ENCODE peak calls at places on chromosomes 16 and 17, in ten cellular contexts. One of them, this sample, is unnamed.

GRCh38 chr17:48541036-48541573 is 3.8 kb downstream of the HOXB2 start:
- DNase-seq in nephron progenitor cell: no peak
- DNase-seq in mucosa of descending colon: no peak
- DNase-seq in GM12878: no peak
- DNase-seq in NCI-H2081: no peak
- DNase-seq in stimulated activated CD8-positive, alpha-beta memory T cell treated with anti-CD3 and anti-CD28 coated beads, Interleukin-4, amount 100 ng/mL, for 1 hour: no peak
- DNase-seq in dermis microvascular lymphatic vessel endothelial cell: no peak
- DNase-seq in GM04503: no peak
- DNase-seq in stomach: no peak
- DNase-seq in GM23338: peak
- DNase-seq in this sample: peak

GRCh38 chr17:80122026-80122575 is 20.7 kb downstream of the GAA start:
- DNase-seq in nephron progenitor cell: no peak
- DNase-seq in mucosa of descending colon: no peak
- DNase-seq in GM12878: no peak
- DNase-seq in NCI-H2081: no peak
- DNase-seq in stimulated activated CD8-positive, alpha-beta memory T cell treated with anti-CD3 and anti-CD28 coated beads, Interleukin-4, amount 100 ng/mL, for 1 hour: no peak
- DNase-seq in dermis microvascular lymphatic vessel endothelial cell: no peak
- DNase-seq in GM04503: no peak
- DNase-seq in stomach: peak
- DNase-seq in GM23338: no peak
- DNase-seq in this sample: no peak

GRCh38 chr17:4623249-4623648 is 18.2 kb downstream of the ALOX15 start:
- DNase-seq in nephron progenitor cell: no peak
- DNase-seq in mucosa of descending colon: no peak
- DNase-seq in GM12878: no peak
- DNase-seq in NCI-H2081: no peak
- DNase-seq in stimulated activated CD8-positive, alpha-beta memory T cell treated with anti-CD3 and anti-CD28 coated beads, Interleukin-4, amount 100 ng/mL, for 1 hour: no peak
- DNase-seq in dermis microvascular lymphatic vessel endothelial cell: no peak
- DNase-seq in GM04503: no peak
- DNase-seq in stomach: no peak
- DNase-seq in GM23338: no peak
- DNase-seq in this sample: no peak

GRCh38 chr17:82479602-82480001 is 21.1 kb downstream of the NARF start:
- DNase-seq in nephron progenitor cell: no peak
- DNase-seq in mucosa of descending colon: no peak
- DNase-seq in GM12878: no peak
- DNase-seq in NCI-H2081: no peak
- DNase-seq in stimulated activated CD8-positive, alpha-beta memory T cell treated with anti-CD3 and anti-CD28 coated beads, Interleukin-4, amount 100 ng/mL, for 1 hour: no peak
- DNase-seq in dermis microvascular lymphatic vessel endothelial cell: no peak
- DNase-seq in GM04503: no peak
- DNase-seq in stomach: no peak
- DNase-seq in GM23338: no peak
- DNase-seq in this sample: no peak

GRCh38 chr17:63844293-63844672 is 1.8 kb upstream of the SMARCD2 start:
- DNase-seq in nephron progenitor cell: no peak
- DNase-seq in mucosa of descending colon: no peak
- DNase-seq in GM12878: no peak
- DNase-seq in NCI-H2081: no peak
- DNase-seq in stimulated activated CD8-positive, alpha-beta memory T cell treated with anti-CD3 and anti-CD28 coated beads, Interleukin-4, amount 100 ng/mL, for 1 hour: no peak
- DNase-seq in dermis microvascular lymphatic vessel endothelial cell: no peak
- DNase-seq in GM04503: no peak
- DNase-seq in stomach: no peak
- DNase-seq in GM23338: no peak
- DNase-seq in this sample: no peak

GRCh38 chr16:81921873-81922584 is 89.2 kb downstream of the SDR42E1 start:
- DNase-seq in nephron progenitor cell: no peak
- DNase-seq in mucosa of descending colon: no peak
- DNase-seq in GM12878: no peak
- DNase-seq in NCI-H2081: no peak
- DNase-seq in stimulated activated CD8-positive, alpha-beta memory T cell treated with anti-CD3 and anti-CD28 coated beads, Interleukin-4, amount 100 ng/mL, for 1 hour: no peak
- DNase-seq in dermis microvascular lymphatic vessel endothelial cell: no peak
- DNase-seq in GM04503: no peak
- DNase-seq in stomach: no peak
- DNase-seq in GM23338: no peak
- DNase-seq in this sample: no peak

GRCh38 chr17:66351053-66351452 is 48.6 kb downstream of the PRKCA start:
- DNase-seq in nephron progenitor cell: no peak
- DNase-seq in mucosa of descending colon: peak
- DNase-seq in GM12878: no peak
- DNase-seq in NCI-H2081: no peak
- DNase-seq in stimulated activated CD8-positive, alpha-beta memory T cell treated with anti-CD3 and anti-CD28 coated beads, Interleukin-4, amount 100 ng/mL, for 1 hour: no peak
- DNase-seq in dermis microvascular lymphatic vessel endothelial cell: peak
- DNase-seq in GM04503: no peak
- DNase-seq in stomach: peak
- DNase-seq in GM23338: no peak
- DNase-seq in this sample: no peak

GRCh38 chr17:40433551-40434384 is 9.5 kb upstream of the IGFBP4 start:
- DNase-seq in nephron progenitor cell: peak
- DNase-seq in mucosa of descending colon: no peak
- DNase-seq in GM12878: no peak
- DNase-seq in NCI-H2081: no peak
- DNase-seq in stimulated activated CD8-positive, alpha-beta memory T cell treated with anti-CD3 and anti-CD28 coated beads, Interleukin-4, amount 100 ng/mL, for 1 hour: no peak
- DNase-seq in dermis microvascular lymphatic vessel endothelial cell: no peak
- DNase-seq in GM04503: no peak
- DNase-seq in stomach: no peak
- DNase-seq in GM23338: peak
- DNase-seq in this sample: peak

GRCh38 chr17:11948791-11949190 is 48.5 kb downstream of the ZNF18 start:
- DNase-seq in nephron progenitor cell: no peak
- DNase-seq in mucosa of descending colon: no peak
- DNase-seq in GM12878: no peak
- DNase-seq in NCI-H2081: no peak
- DNase-seq in stimulated activated CD8-positive, alpha-beta memory T cell treated with anti-CD3 and anti-CD28 coated beads, Interleukin-4, amount 100 ng/mL, for 1 hour: no peak
- DNase-seq in dermis microvascular lymphatic vessel endothelial cell: no peak
- DNase-seq in GM04503: peak
- DNase-seq in stomach: no peak
- DNase-seq in GM23338: no peak
- DNase-seq in this sample: no peak

GRCh38 chr17:76957600-76958464 is 89.6 kb downstream of the MGAT5B start:
- DNase-seq in nephron progenitor cell: no peak
- DNase-seq in mucosa of descending colon: no peak
- DNase-seq in GM12878: no peak
- DNase-seq in NCI-H2081: no peak
- DNase-seq in stimulated activated CD8-positive, alpha-beta memory T cell treated with anti-CD3 and anti-CD28 coated beads, Interleukin-4, amount 100 ng/mL, for 1 hour: no peak
- DNase-seq in dermis microvascular lymphatic vessel endothelial cell: no peak
- DNase-seq in GM04503: no peak
- DNase-seq in stomach: no peak
- DNase-seq in GM23338: peak
- DNase-seq in this sample: no peak

GRCh38 chr16:10929853-10930754 is 12.2 kb downstream of the DEXI start:
- DNase-seq in nephron progenitor cell: no peak
- DNase-seq in mucosa of descending colon: no peak
- DNase-seq in GM12878: no peak
- DNase-seq in NCI-H2081: no peak
- DNase-seq in stimulated activated CD8-positive, alpha-beta memory T cell treated with anti-CD3 and anti-CD28 coated beads, Interleukin-4, amount 100 ng/mL, for 1 hour: no peak
- DNase-seq in dermis microvascular lymphatic vessel endothelial cell: no peak
- DNase-seq in GM04503: no peak
- DNase-seq in stomach: no peak
- DNase-seq in GM23338: no peak
- DNase-seq in this sample: no peak

GRCh38 chr17:78883090-78883532 is 19.9 kb downstream of the CEP295NL start:
- DNase-seq in nephron progenitor cell: no peak
- DNase-seq in mucosa of descending colon: no peak
- DNase-seq in GM12878: no peak
- DNase-seq in NCI-H2081: no peak
- DNase-seq in stimulated activated CD8-positive, alpha-beta memory T cell treated with anti-CD3 and anti-CD28 coated beads, Interleukin-4, amount 100 ng/mL, for 1 hour: no peak
- DNase-seq in dermis microvascular lymphatic vessel endothelial cell: peak
- DNase-seq in GM04503: peak
- DNase-seq in stomach: peak
- DNase-seq in GM23338: no peak
- DNase-seq in this sample: no peak

GRCh38 chr17:83192161-83192788 is 112.9 kb downstream of the METRNL start:
- DNase-seq in nephron progenitor cell: peak
- DNase-seq in mucosa of descending colon: no peak
- DNase-seq in GM12878: no peak
- DNase-seq in NCI-H2081: no peak
- DNase-seq in stimulated activated CD8-positive, alpha-beta memory T cell treated with anti-CD3 and anti-CD28 coated beads, Interleukin-4, amount 100 ng/mL, for 1 hour: no peak
- DNase-seq in dermis microvascular lymphatic vessel endothelial cell: no peak
- DNase-seq in GM04503: peak
- DNase-seq in stomach: no peak
- DNase-seq in GM23338: no peak
- DNase-seq in this sample: no peak

GRCh38 chr17:44267818-44268490 is at the start of gene SLC4A1:
- DNase-seq in nephron progenitor cell: no peak
- DNase-seq in mucosa of descending colon: no peak
- DNase-seq in GM12878: no peak
- DNase-seq in NCI-H2081: no peak
- DNase-seq in stimulated activated CD8-positive, alpha-beta memory T cell treated with anti-CD3 and anti-CD28 coated beads, Interleukin-4, amount 100 ng/mL, for 1 hour: no peak
- DNase-seq in dermis microvascular lymphatic vessel endothelial cell: no peak
- DNase-seq in GM04503: no peak
- DNase-seq in stomach: no peak
- DNase-seq in GM23338: no peak
- DNase-seq in this sample: no peak

GRCh38 chr16:3771513-3771912 is 54.2 kb upstream of the TRAP1 start:
- DNase-seq in nephron progenitor cell: no peak
- DNase-seq in mucosa of descending colon: no peak
- DNase-seq in GM12878: no peak
- DNase-seq in NCI-H2081: no peak
- DNase-seq in stimulated activated CD8-positive, alpha-beta memory T cell treated with anti-CD3 and anti-CD28 coated beads, Interleukin-4, amount 100 ng/mL, for 1 hour: no peak
- DNase-seq in dermis microvascular lymphatic vessel endothelial cell: no peak
- DNase-seq in GM04503: no peak
- DNase-seq in stomach: no peak
- DNase-seq in GM23338: no peak
- DNase-seq in this sample: no peak

GRCh38 chr16:58509256-58510096 is 5.8 kb upstream of the SETD6 start:
- DNase-seq in nephron progenitor cell: no peak
- DNase-seq in mucosa of descending colon: no peak
- DNase-seq in GM12878: no peak
- DNase-seq in NCI-H2081: no peak
- DNase-seq in stimulated activated CD8-positive, alpha-beta memory T cell treated with anti-CD3 and anti-CD28 coated beads, Interleukin-4, amount 100 ng/mL, for 1 hour: no peak
- DNase-seq in dermis microvascular lymphatic vessel endothelial cell: no peak
- DNase-seq in GM04503: no peak
- DNase-seq in stomach: peak
- DNase-seq in GM23338: no peak
- DNase-seq in this sample: no peak

GRCh38 chr17:62963296-62963695 is 2.7 kb upstream of the TANC2 start:
- DNase-seq in nephron progenitor cell: no peak
- DNase-seq in mucosa of descending colon: no peak
- DNase-seq in GM12878: no peak
- DNase-seq in NCI-H2081: no peak
- DNase-seq in stimulated activated CD8-positive, alpha-beta memory T cell treated with anti-CD3 and anti-CD28 coated beads, Interleukin-4, amount 100 ng/mL, for 1 hour: no peak
- DNase-seq in dermis microvascular lymphatic vessel endothelial cell: peak
- DNase-seq in GM04503: peak
- DNase-seq in stomach: no peak
- DNase-seq in GM23338: no peak
- DNase-seq in this sample: no peak

GRCh38 chr17:79205688-79206205 is 131.1 kb downstream of the ENGASE start:
- DNase-seq in nephron progenitor cell: no peak
- DNase-seq in mucosa of descending colon: no peak
- DNase-seq in GM12878: no peak
- DNase-seq in NCI-H2081: no peak
- DNase-seq in stimulated activated CD8-positive, alpha-beta memory T cell treated with anti-CD3 and anti-CD28 coated beads, Interleukin-4, amount 100 ng/mL, for 1 hour: no peak
- DNase-seq in dermis microvascular lymphatic vessel endothelial cell: no peak
- DNase-seq in GM04503: no peak
- DNase-seq in stomach: no peak
- DNase-seq in GM23338: no peak
- DNase-seq in this sample: no peak

GRCh38 chr17:34853916-34854315 is 107.3 kb downstream of the CCT6B start:
- DNase-seq in nephron progenitor cell: no peak
- DNase-seq in mucosa of descending colon: no peak
- DNase-seq in GM12878: no peak
- DNase-seq in NCI-H2081: no peak
- DNase-seq in stimulated activated CD8-positive, alpha-beta memory T cell treated with anti-CD3 and anti-CD28 coated beads, Interleukin-4, amount 100 ng/mL, for 1 hour: no peak
- DNase-seq in dermis microvascular lymphatic vessel endothelial cell: no peak
- DNase-seq in GM04503: no peak
- DNase-seq in stomach: no peak
- DNase-seq in GM23338: no peak
- DNase-seq in this sample: no peak

GRCh38 chr17:3635474-3636153 is 436 bp downstream of the SHPK start:
- DNase-seq in nephron progenitor cell: no peak
- DNase-seq in mucosa of descending colon: peak
- DNase-seq in GM12878: no peak
- DNase-seq in NCI-H2081: no peak
- DNase-seq in stimulated activated CD8-positive, alpha-beta memory T cell treated with anti-CD3 and anti-CD28 coated beads, Interleukin-4, amount 100 ng/mL, for 1 hour: no peak
- DNase-seq in dermis microvascular lymphatic vessel endothelial cell: no peak
- DNase-seq in GM04503: no peak
- DNase-seq in stomach: no peak
- DNase-seq in GM23338: peak
- DNase-seq in this sample: no peak

GRCh38 chr16:62036101-62036806 is at the start of gene CDH8:
- DNase-seq in nephron progenitor cell: peak
- DNase-seq in mucosa of descending colon: no peak
- DNase-seq in GM12878: no peak
- DNase-seq in NCI-H2081: peak
- DNase-seq in stimulated activated CD8-positive, alpha-beta memory T cell treated with anti-CD3 and anti-CD28 coated beads, Interleukin-4, amount 100 ng/mL, for 1 hour: no peak
- DNase-seq in dermis microvascular lymphatic vessel endothelial cell: no peak
- DNase-seq in GM04503: no peak
- DNase-seq in stomach: no peak
- DNase-seq in GM23338: peak
- DNase-seq in this sample: peak

GRCh38 chr16:57617604-57618111 is 10.8 kb upstream of the ADGRG1 start:
- DNase-seq in nephron progenitor cell: no peak
- DNase-seq in mucosa of descending colon: no peak
- DNase-seq in GM12878: no peak
- DNase-seq in NCI-H2081: no peak
- DNase-seq in stimulated activated CD8-positive, alpha-beta memory T cell treated with anti-CD3 and anti-CD28 coated beads, Interleukin-4, amount 100 ng/mL, for 1 hour: no peak
- DNase-seq in dermis microvascular lymphatic vessel endothelial cell: no peak
- DNase-seq in GM04503: no peak
- DNase-seq in stomach: peak
- DNase-seq in GM23338: no peak
- DNase-seq in this sample: peak

This sample was measured in endodermal cell.